ENCODE peak calls at places on chromosomes 11 and 22, in eight cellular contexts. U is breast epithelium, W is K562, Q is HCT116, J is suprapubic skin, H is prostate gland, D is upper lobe of left lung, B is transverse colon. V is an unnamed sample.

GRCh38 chr11:124943731-124944130 is 7.9 kb upstream of the HEPACAM start:
- DNase-seq in U (no peak), W (no peak), Q (no peak), J (no peak), H (no peak), D (no peak), B (no peak), V (no peak)

GRCh38 chr11:22976146-22976545 is 115.9 kb upstream of the CCDC179 start:
- DNase-seq in U (no peak), W (no peak), Q (no peak), J (no peak), H (no peak), D (no peak), B (no peak), V (no peak)

GRCh38 chr11:103395612-103396011 is 286.4 kb downstream of the DYNC2H1 start:
- DNase-seq in U (no peak), W (no peak), Q (no peak), J (no peak), H (no peak), D (no peak), B (no peak), V (no peak)

GRCh38 chr22:25334091-25334490 is 114.7 kb downstream of the CRYBB2 start:
- DNase-seq in U (no peak), W (peak), Q (peak), J (no peak), H (peak), D (no peak), B (peak), V (no peak)

GRCh38 chr11:14125529-14125928 is 163.0 kb downstream of the SPON1 start:
- DNase-seq in U (no peak), W (no peak), Q (peak), J (no peak), H (no peak), D (no peak), B (no peak), V (no peak)

GRCh38 chr11:13462311-13462927 is 603 bp downstream of the BTBD10 start:
- DNase-seq in U (peak), W (peak), Q (peak), J (peak), H (peak), D (peak), B (peak), V (no peak)

GRCh38 chr11:130477646-130478203 is 29.3 kb downstream of the ADAMTS15 start:
- DNase-seq in U (no peak), W (no peak), Q (no peak), J (no peak), H (no peak), D (no peak), B (no peak), V (no peak)

GRCh38 chr11:118663381-118663780 is 16.1 kb downstream of the TREH start:
- DNase-seq in U (no peak), W (no peak), Q (no peak), J (peak), H (no peak), D (peak), B (no peak), V (no peak)

GRCh38 chr22:35697142-35697541 is 20.5 kb upstream of the APOL5 start:
- DNase-seq in U (no peak), W (no peak), Q (no peak), J (no peak), H (no peak), D (no peak), B (no peak), V (no peak)

GRCh38 chr11:266676-267439 is 11.3 kb upstream of the NLRP6 start:
- DNase-seq in U (no peak), W (peak), Q (no peak), J (peak), H (no peak), D (peak), B (no peak), V (peak)

GRCh38 chr11:120191058-120191457 is 19.8 kb upstream of the OAF start:
- DNase-seq in U (no peak), W (no peak), Q (no peak), J (no peak), H (no peak), D (no peak), B (no peak), V (peak)

GRCh38 chr11:118193910-118194566 is 17.6 kb upstream of the SCN2B start:
- DNase-seq in U (no peak), W (no peak), Q (no peak), J (no peak), H (no peak), D (no peak), B (no peak), V (no peak)

GRCh38 chr11:47378836-47379170 is 456 bp upstream of the SPI1 start:
- DNase-seq in U (no peak), W (no peak), Q (no peak), J (no peak), H (no peak), D (no peak), B (no peak), V (peak)

GRCh38 chr22:39117585-39118191 is 20.6 kb downstream of the APOBEC3H start:
- DNase-seq in U (no peak), W (peak), Q (peak), J (no peak), H (peak), D (peak), B (peak), V (peak)

GRCh38 chr22:26891431-26891830 is 234.0 kb downstream of the MIAT start:
- DNase-seq in U (no peak), W (no peak), Q (no peak), J (no peak), H (no peak), D (no peak), B (no peak), V (no peak)

GRCh38 chr22:26893711-26894110 is 236.3 kb downstream of the MIAT start:
- DNase-seq in U (no peak), W (no peak), Q (no peak), J (no peak), H (no peak), D (no peak), B (no peak), V (no peak)

GRCh38 chr22:26893034-26893710 is 235.8 kb downstream of the MIAT start:
- DNase-seq in U (no peak), W (no peak), Q (no peak), J (no peak), H (no peak), D (no peak), B (no peak), V (no peak)

GRCh38 chr22:26890870-26891269 is 233.5 kb downstream of the MIAT start:
- DNase-seq in U (no peak), W (no peak), Q (peak), J (no peak), H (no peak), D (no peak), B (no peak), V (no peak)

GRCh38 chr22:26892401-26893033 is 235.1 kb downstream of the MIAT start:
- DNase-seq in U (no peak), W (no peak), Q (no peak), J (no peak), H (no peak), D (peak), B (peak), V (no peak)
- H3K27ac ChIP-seq in U (no peak), W (no peak), Q (no peak), J (no peak), H (no peak), D (no peak), B (no peak), V (no peak)

DNA sequence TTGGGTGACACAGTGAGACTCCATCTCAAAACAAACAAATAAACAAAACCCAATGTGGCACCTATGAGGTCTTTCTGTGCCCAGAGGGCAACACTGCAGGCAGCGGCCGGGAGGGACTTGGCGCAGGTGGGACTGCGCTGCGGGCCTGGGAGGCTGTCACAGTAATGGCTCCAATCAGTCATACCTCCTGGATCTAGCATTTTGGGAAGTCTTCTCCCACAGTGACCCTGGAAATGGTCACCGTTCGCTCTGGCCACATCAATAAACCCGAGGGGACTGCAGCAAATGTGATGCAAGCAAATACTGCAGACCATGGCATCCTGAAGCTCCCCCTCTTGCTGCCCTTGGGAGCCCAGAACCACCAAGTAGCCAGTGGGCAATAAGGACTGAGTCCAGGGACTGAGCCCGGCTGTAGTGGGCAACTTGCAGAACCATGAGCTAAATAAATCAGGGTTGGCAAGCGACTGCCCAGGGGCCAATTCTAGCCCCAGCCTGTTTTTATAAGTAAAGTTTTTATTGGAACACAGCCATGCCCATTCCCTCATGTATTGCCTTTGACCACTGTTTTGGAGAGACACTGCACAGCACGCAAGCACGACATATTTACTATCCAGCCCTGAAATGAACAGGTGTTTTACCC is 15.4 kb downstream of the SHANK2 start:
- DNase-seq in U (no peak), W (no peak), Q (no peak), J (peak), H (no peak), D (peak), B (no peak), V (peak)
- TF ChIP-seq POLR2AphosphoS5 in U (no peak), W (no peak), Q (no peak), J (no peak), H (no peak), D (no peak), B (no peak), V (no peak)

GRCh38 chr11:21258414-21258813 is 589.0 kb downstream of the NELL1 start:
- DNase-seq in U (no peak), W (no peak), Q (no peak), J (no peak), H (no peak), D (no peak), B (no peak), V (no peak)
- H3K27ac ChIP-seq in U (no peak), W (no peak), Q (no peak), J (no peak), H (no peak), D (no peak), B (no peak), V (no peak)

GRCh38 chr22:30310881-30311771 is 15.6 kb downstream of the TBC1D10A start:
- DNase-seq in U (peak), W (no peak), Q (no peak), J (no peak), H (peak), D (peak), B (peak), V (no peak)
- TF ChIP-seq POLR2AphosphoS5 in U (no peak), W (no peak), Q (no peak), J (no peak), H (peak), D (peak), B (peak), V (peak)

GRCh38 chr22:24011735-24012068 is 598 bp downstream of the CABIN1 start:
- DNase-seq in U (no peak), W (no peak), Q (no peak), J (no peak), H (no peak), D (no peak), B (no peak), V (no peak)
- H3K27ac ChIP-seq in U (peak), W (peak), Q (peak), J (peak), H (peak), D (peak), B (peak), V (peak)

DNA sequence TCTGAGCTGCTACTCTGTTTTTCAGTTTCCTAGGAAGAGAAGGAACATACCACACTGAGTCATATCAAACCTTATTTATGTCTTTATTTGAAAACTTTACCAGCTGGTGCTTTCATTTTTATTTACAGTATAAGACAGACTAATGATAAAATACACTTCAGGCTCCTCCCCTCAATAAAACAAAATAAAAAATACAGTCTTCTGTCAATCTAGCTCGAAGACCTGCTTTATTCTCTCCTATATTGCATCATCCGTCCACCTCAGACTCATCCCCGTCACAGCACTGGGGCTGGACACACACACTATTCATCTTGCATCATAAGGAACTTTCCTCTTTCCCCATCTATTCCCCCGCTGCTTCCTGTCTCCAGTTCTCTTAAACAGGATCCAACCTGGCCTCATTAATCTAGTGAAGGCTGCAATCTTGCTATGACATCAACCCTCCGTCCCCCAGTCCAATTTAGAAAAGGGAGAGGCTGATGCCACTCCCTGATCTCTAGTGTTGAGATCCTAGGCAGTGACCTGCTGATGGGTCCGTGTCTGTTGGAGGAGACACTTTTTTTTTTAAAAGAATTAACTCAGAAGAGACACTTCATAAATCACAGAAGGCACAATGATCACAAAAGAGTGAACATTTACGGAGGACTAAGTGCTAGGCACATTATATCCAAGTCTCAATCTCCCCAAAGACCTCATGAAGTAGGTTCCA is 1.1 kb downstream of the XBP1 start:
- DNase-seq in U (peak), W (peak), Q (peak), J (peak), H (peak), D (peak), B (peak), V (no peak)
- TF ChIP-seq POLR2AphosphoS5 in U (peak), W (no peak), Q (no peak), J (peak), H (peak), D (peak), B (peak), V (no peak)

GRCh38 chr11:34975482-34975881 is 59.1 kb downstream of the PDHX start:
- DNase-seq in U (no peak), W (no peak), Q (no peak), J (no peak), H (no peak), D (no peak), B (no peak), V (no peak)

GRCh38 chr11:34978236-34979191 is 62.1 kb downstream of the PDHX start:
- DNase-seq in U (no peak), W (no peak), Q (no peak), J (no peak), H (no peak), D (no peak), B (no peak), V (no peak)

GRCh38 chr11:34976496-34976895 is 60.1 kb downstream of the PDHX start:
- DNase-seq in U (no peak), W (no peak), Q (no peak), J (no peak), H (no peak), D (no peak), B (no peak), V (no peak)

GRCh38 chr11:34972892-34973291 is 56.5 kb downstream of the PDHX start:
- DNase-seq in U (no peak), W (no peak), Q (no peak), J (no peak), H (no peak), D (no peak), B (no peak), V (no peak)

GRCh38 chr11:34977039-34977906 is 60.9 kb downstream of the PDHX start:
- DNase-seq in U (no peak), W (no peak), Q (peak), J (no peak), H (no peak), D (no peak), B (no peak), V (no peak)
- H3K27ac ChIP-seq in U (no peak), W (no peak), Q (peak), J (peak), H (peak), D (no peak), B (no peak), V (no peak)

GRCh38 chr11:33454264-33454663 is 197.1 kb downstream of the HIPK3 start:
- DNase-seq in U (no peak), W (no peak), Q (no peak), J (no peak), H (no peak), D (no peak), B (no peak), V (no peak)

GRCh38 chr11:33453225-33453624 is 196.0 kb downstream of the HIPK3 start:
- DNase-seq in U (no peak), W (no peak), Q (no peak), J (no peak), H (no peak), D (no peak), B (no peak), V (no peak)

GRCh38 chr11:33449798-33450197 is 192.6 kb downstream of the HIPK3 start:
- DNase-seq in U (no peak), W (no peak), Q (no peak), J (no peak), H (no peak), D (no peak), B (no peak), V (no peak)

GRCh38 chr11:33451364-33451763 is 194.2 kb downstream of the HIPK3 start:
- DNase-seq in U (no peak), W (no peak), Q (no peak), J (no peak), H (no peak), D (no peak), B (no peak), V (no peak)

DNA sequence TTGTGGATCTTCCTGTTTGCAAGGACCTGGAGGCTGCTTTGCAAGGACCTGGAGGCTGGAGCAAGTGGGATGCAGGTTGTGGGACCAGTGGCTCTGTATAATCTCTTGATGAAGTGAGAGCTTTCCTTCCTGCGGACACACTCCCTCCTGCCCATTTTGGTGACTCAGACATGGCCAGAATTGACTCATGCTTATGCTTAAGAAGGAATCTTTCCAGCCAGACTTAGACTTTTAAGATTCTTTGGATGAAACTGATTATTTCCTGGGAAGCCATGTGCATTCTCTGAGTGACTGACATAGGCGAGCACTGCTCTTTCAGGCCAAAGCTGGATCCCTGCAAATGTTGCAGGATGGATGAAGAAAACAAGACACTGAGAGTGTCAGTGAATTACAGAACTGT is 195.6 kb downstream of the HIPK3 start:
- DNase-seq in U (no peak), W (no peak), Q (no peak), J (no peak), H (no peak), D (no peak), B (no peak), V (no peak)
- TF ChIP-seq POLR2AphosphoS5 in U (no peak), W (no peak), Q (no peak), J (no peak), H (no peak), D (no peak), B (no peak), V (no peak)